ENCODE peak calls at places on chromosomes 4 and X, in seven cellular contexts. One of them, this sample, is unnamed. For H3K4me1, the result is how much of the 10 kb centered on the place peaks cover.

GRCh38 chr4:37685726-37686372 is 327 bp downstream of the RELL1 start:
- DNase-seq in HCT116: no peak
- DNase-seq in cardiac muscle cell: peak
- DNase-seq in tibial nerve: peak
- DNase-seq in naive thymus-derived CD4-positive, alpha-beta T cell: no peak
- DNase-seq in ovary: no peak
- DNase-seq in GM23248: peak
- DNase-seq in this sample: peak

GRCh38 chr4:86099348-86099747 is 260.5 kb downstream of the MAPK10 start:
- DNase-seq in HCT116: no peak
- DNase-seq in ovary: no peak
- DNase-seq in cardiac muscle cell: no peak
- DNase-seq in naive thymus-derived CD4-positive, alpha-beta T cell: no peak
- DNase-seq in GM23248: no peak
- DNase-seq in tibial nerve: no peak
- DNase-seq in this sample: no peak

GRCh38 chr4:45621926-45622325 is 501.9 kb downstream of the GABRG1 start:
- DNase-seq in tibial nerve: no peak
- DNase-seq in GM23248: peak
- DNase-seq in HCT116: no peak
- DNase-seq in ovary: no peak
- DNase-seq in cardiac muscle cell: no peak
- DNase-seq in naive thymus-derived CD4-positive, alpha-beta T cell: no peak
- DNase-seq in this sample: no peak

GRCh38 chr4:106738121-106738520 is 298.0 kb downstream of the DKK2 start:
- DNase-seq in ovary: no peak
- DNase-seq in cardiac muscle cell: no peak
- DNase-seq in tibial nerve: no peak
- DNase-seq in HCT116: no peak
- DNase-seq in GM23248: no peak
- DNase-seq in naive thymus-derived CD4-positive, alpha-beta T cell: no peak
- DNase-seq in this sample: no peak

GRCh38 chr4:184282251-184282713 is 64.6 kb upstream of the ENPP6 start:
- DNase-seq in cardiac muscle cell: no peak
- DNase-seq in GM23248: peak
- DNase-seq in HCT116: no peak
- DNase-seq in tibial nerve: no peak
- DNase-seq in ovary: no peak
- DNase-seq in naive thymus-derived CD4-positive, alpha-beta T cell: no peak
- DNase-seq in this sample: peak

GRCh38 chr4:151658959-151659593 is 101.7 kb downstream of the GATB start:
- DNase-seq in cardiac muscle cell: no peak
- DNase-seq in tibial nerve: no peak
- DNase-seq in HCT116: no peak
- DNase-seq in naive thymus-derived CD4-positive, alpha-beta T cell: no peak
- DNase-seq in ovary: no peak
- DNase-seq in GM23248: peak
- DNase-seq in this sample: peak

GRCh38 chr4:151358266-151358665 is 32.9 kb upstream of the SH3D19 start:
- DNase-seq in naive thymus-derived CD4-positive, alpha-beta T cell: no peak
- DNase-seq in cardiac muscle cell: no peak
- DNase-seq in tibial nerve: no peak
- DNase-seq in GM23248: no peak
- DNase-seq in ovary: no peak
- DNase-seq in HCT116: no peak
- DNase-seq in this sample: no peak

GRCh38 chr4:97910005-97910404 is 233.3 kb downstream of the STPG2 start:
- DNase-seq in GM23248: no peak
- DNase-seq in ovary: no peak
- DNase-seq in tibial nerve: no peak
- DNase-seq in cardiac muscle cell: peak
- DNase-seq in HCT116: peak
- DNase-seq in naive thymus-derived CD4-positive, alpha-beta T cell: no peak
- DNase-seq in this sample: no peak

DNA sequence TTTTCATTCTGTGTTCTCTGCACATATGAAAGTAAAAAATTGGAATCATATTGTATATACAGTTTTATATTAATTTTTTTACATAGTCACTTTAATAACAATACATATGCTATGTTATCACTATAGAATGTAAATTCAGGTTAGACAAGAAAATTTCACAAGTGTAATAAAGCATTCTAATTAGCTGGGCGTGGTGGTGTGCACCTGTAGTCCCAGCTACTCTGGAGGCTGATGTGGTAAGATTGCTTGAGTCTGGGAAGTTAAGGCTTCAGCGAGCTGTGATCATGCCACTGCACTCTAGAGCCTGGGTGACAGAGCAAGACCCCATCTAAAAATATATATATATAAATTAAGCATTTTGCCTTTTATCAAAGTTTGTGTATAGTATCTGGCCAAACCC is 95.7 kb downstream of the ANXA3 start:
- DNase-seq in cardiac muscle cell: no peak
- DNase-seq in ovary: no peak
- DNase-seq in HCT116: no peak
- DNase-seq in naive thymus-derived CD4-positive, alpha-beta T cell: no peak
- DNase-seq in tibial nerve: no peak
- DNase-seq in GM23248: no peak
- DNase-seq in this sample: no peak
- H3K4me1 ChIP-seq in cardiac muscle cell: under half
- H3K4me1 ChIP-seq in ovary: under half
- H3K4me1 ChIP-seq in HCT116: under half
- H3K4me1 ChIP-seq in naive thymus-derived CD4-positive, alpha-beta T cell: under half
- H3K4me1 ChIP-seq in tibial nerve: under half
- H3K4me1 ChIP-seq in GM23248: half or more
- H3K4me1 ChIP-seq in this sample: under half

GRCh38 chr4:10020871-10021676 is at the start of gene SLC2A9:
- DNase-seq in HCT116: no peak
- DNase-seq in tibial nerve: no peak
- DNase-seq in GM23248: peak
- DNase-seq in cardiac muscle cell: no peak
- DNase-seq in ovary: no peak
- DNase-seq in naive thymus-derived CD4-positive, alpha-beta T cell: no peak
- DNase-seq in this sample: no peak

GRCh38 chr4:10017037-10017893 is 4.0 kb downstream of the SLC2A9 start:
- DNase-seq in naive thymus-derived CD4-positive, alpha-beta T cell: no peak
- DNase-seq in cardiac muscle cell: no peak
- DNase-seq in GM23248: no peak
- DNase-seq in tibial nerve: no peak
- DNase-seq in HCT116: no peak
- DNase-seq in ovary: no peak
- DNase-seq in this sample: no peak

GRCh38 chr4:10019521-10020051 is 1.7 kb downstream of the SLC2A9 start:
- DNase-seq in tibial nerve: no peak
- DNase-seq in ovary: peak
- DNase-seq in cardiac muscle cell: no peak
- DNase-seq in naive thymus-derived CD4-positive, alpha-beta T cell: no peak
- DNase-seq in HCT116: no peak
- DNase-seq in GM23248: no peak
- DNase-seq in this sample: no peak

GRCh38 chr4:10020106-10020505 is 1.2 kb downstream of the SLC2A9 start:
- DNase-seq in ovary: no peak
- DNase-seq in GM23248: no peak
- DNase-seq in tibial nerve: no peak
- DNase-seq in HCT116: no peak
- DNase-seq in cardiac muscle cell: no peak
- DNase-seq in naive thymus-derived CD4-positive, alpha-beta T cell: no peak
- DNase-seq in this sample: no peak

DNA sequence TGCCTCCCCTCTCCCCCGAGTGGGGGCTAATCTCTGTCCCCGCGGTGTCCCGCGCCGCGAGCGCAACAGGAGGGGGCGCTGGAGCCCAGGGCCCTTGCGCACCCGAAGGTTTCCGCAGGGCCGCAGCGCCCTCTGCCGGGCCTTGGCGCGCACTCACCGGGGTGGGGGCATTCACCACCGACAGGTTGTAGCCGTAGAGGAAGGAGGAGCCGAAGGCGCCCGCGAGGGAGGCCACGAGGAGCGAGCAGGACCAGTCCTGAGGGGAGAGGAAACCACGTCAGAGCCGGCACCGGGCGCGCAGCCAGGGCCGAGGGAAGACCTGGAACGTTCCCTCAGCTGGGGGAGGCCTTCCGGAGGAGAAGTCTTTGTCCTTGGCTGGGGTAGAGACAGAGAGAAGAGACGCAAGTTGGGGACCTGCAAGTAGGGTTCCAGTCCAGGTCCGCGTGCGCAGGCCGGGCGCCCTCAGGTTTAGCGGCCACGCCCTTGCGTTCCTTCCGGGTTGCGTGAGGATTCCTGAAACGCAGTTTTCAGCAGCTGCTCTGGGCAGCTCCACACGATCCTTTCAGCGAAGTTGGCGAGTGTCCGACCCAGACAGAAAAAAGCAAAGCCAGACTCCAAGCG is 2.4 kb downstream of the SLC2A9 start:
- DNase-seq in GM23248: peak
- DNase-seq in cardiac muscle cell: peak
- DNase-seq in naive thymus-derived CD4-positive, alpha-beta T cell: peak
- DNase-seq in tibial nerve: peak
- DNase-seq in ovary: peak
- DNase-seq in HCT116: peak
- DNase-seq in this sample: peak
- H3K4me1 ChIP-seq in GM23248: under half
- H3K4me1 ChIP-seq in cardiac muscle cell: under half
- H3K4me1 ChIP-seq in naive thymus-derived CD4-positive, alpha-beta T cell: under half
- H3K4me1 ChIP-seq in tibial nerve: under half
- H3K4me1 ChIP-seq in ovary: under half
- H3K4me1 ChIP-seq in HCT116: under half
- H3K4me1 ChIP-seq in this sample: under half

GRCh38 chrX:369563-370101 is 17.1 kb downstream of the PPP2R3B start:
- DNase-seq in tibial nerve: no peak
- DNase-seq in GM23248: no peak
- DNase-seq in HCT116: no peak
- DNase-seq in naive thymus-derived CD4-positive, alpha-beta T cell: no peak
- DNase-seq in cardiac muscle cell: peak
- DNase-seq in ovary: no peak
- DNase-seq in this sample: no peak

GRCh38 chrX:371907-372306 is 14.8 kb downstream of the PPP2R3B start:
- DNase-seq in GM23248: no peak
- DNase-seq in cardiac muscle cell: no peak
- DNase-seq in ovary: no peak
- DNase-seq in naive thymus-derived CD4-positive, alpha-beta T cell: no peak
- DNase-seq in tibial nerve: no peak
- DNase-seq in HCT116: no peak
- DNase-seq in this sample: no peak

GRCh38 chrX:370244-370962 is 16.3 kb downstream of the PPP2R3B start:
- DNase-seq in ovary: no peak
- DNase-seq in naive thymus-derived CD4-positive, alpha-beta T cell: no peak
- DNase-seq in HCT116: no peak
- DNase-seq in tibial nerve: no peak
- DNase-seq in GM23248: no peak
- DNase-seq in cardiac muscle cell: no peak
- DNase-seq in this sample: no peak

GRCh38 chrX:372856-373640 is 13.7 kb downstream of the PPP2R3B start:
- DNase-seq in ovary: no peak
- DNase-seq in HCT116: no peak
- DNase-seq in GM23248: peak
- DNase-seq in tibial nerve: no peak
- DNase-seq in naive thymus-derived CD4-positive, alpha-beta T cell: no peak
- DNase-seq in cardiac muscle cell: peak
- DNase-seq in this sample: no peak

GRCh38 chrX:370963-371745 is 15.6 kb downstream of the PPP2R3B start:
- DNase-seq in HCT116: no peak
- DNase-seq in cardiac muscle cell: no peak
- DNase-seq in ovary: no peak
- DNase-seq in naive thymus-derived CD4-positive, alpha-beta T cell: no peak
- DNase-seq in tibial nerve: no peak
- DNase-seq in GM23248: no peak
- DNase-seq in this sample: no peak
- H3K4me1 ChIP-seq in HCT116: under half
- H3K4me1 ChIP-seq in cardiac muscle cell: half or more
- H3K4me1 ChIP-seq in ovary: under half
- H3K4me1 ChIP-seq in naive thymus-derived CD4-positive, alpha-beta T cell: under half
- H3K4me1 ChIP-seq in tibial nerve: under half
- H3K4me1 ChIP-seq in GM23248: under half
- H3K4me1 ChIP-seq in this sample: under half

DNA sequence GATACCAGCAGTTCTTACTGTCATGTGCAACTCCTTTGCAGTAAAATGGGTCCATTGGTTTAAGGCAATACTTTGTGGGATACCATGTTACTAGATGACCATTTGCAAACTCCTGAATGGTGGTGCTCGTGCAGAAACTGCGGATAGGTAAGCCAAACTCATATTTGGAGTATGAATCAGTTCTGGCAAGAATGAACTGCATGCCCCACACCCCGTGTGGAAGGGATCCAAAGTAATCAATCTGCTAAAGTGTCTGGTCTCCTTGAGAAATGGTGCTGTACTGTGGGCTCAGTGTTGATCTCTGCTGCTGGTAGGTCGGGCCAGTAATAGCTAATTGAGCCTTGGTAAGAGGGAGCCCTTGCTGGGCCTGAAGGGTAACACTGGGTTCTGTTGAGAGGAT is 4.2 kb upstream of the TAB3 start:
- DNase-seq in tibial nerve: no peak
- DNase-seq in GM23248: no peak
- DNase-seq in naive thymus-derived CD4-positive, alpha-beta T cell: no peak
- DNase-seq in ovary: no peak
- DNase-seq in cardiac muscle cell: no peak
- DNase-seq in HCT116: no peak
- DNase-seq in this sample: no peak
- H3K4me1 ChIP-seq in tibial nerve: under half
- H3K4me1 ChIP-seq in GM23248: under half
- H3K4me1 ChIP-seq in naive thymus-derived CD4-positive, alpha-beta T cell: under half
- H3K4me1 ChIP-seq in ovary: under half
- H3K4me1 ChIP-seq in cardiac muscle cell: under half
- H3K4me1 ChIP-seq in HCT116: under half
- H3K4me1 ChIP-seq in this sample: under half

DNA sequence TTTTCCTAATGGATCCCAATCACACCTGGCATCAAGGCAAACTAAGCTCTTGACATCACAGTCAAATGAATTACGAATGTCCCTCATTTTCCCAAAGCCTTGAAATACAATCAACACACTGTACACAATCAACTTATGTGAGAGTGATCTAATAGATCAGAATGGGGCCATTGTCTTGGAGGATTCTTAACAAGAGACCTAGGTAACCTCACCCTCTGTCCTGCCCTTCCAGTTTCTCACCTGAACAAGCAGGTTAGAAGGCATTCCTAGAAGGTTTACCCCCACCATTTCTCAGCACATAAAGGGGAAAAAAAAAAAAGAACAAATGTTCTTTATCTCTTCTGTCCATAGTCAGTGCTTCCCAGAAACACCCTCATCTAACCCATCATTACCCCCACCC is 6.3 kb downstream of the SLC39A8 start:
- DNase-seq in tibial nerve: no peak
- DNase-seq in naive thymus-derived CD4-positive, alpha-beta T cell: no peak
- DNase-seq in HCT116: no peak
- DNase-seq in cardiac muscle cell: no peak
- DNase-seq in ovary: no peak
- DNase-seq in GM23248: no peak
- DNase-seq in this sample: no peak
- H3K4me1 ChIP-seq in tibial nerve: under half
- H3K4me1 ChIP-seq in naive thymus-derived CD4-positive, alpha-beta T cell: under half
- H3K4me1 ChIP-seq in HCT116: under half
- H3K4me1 ChIP-seq in cardiac muscle cell: under half
- H3K4me1 ChIP-seq in ovary: under half
- H3K4me1 ChIP-seq in GM23248: under half
- H3K4me1 ChIP-seq in this sample: under half

GRCh38 chrX:23511783-23512182 is 155.5 kb upstream of the PRDX4 start:
- DNase-seq in HCT116: no peak
- DNase-seq in GM23248: no peak
- DNase-seq in naive thymus-derived CD4-positive, alpha-beta T cell: no peak
- DNase-seq in tibial nerve: no peak
- DNase-seq in ovary: no peak
- DNase-seq in cardiac muscle cell: no peak
- DNase-seq in this sample: no peak
- H3K4me1 ChIP-seq in HCT116: under half
- H3K4me1 ChIP-seq in GM23248: under half
- H3K4me1 ChIP-seq in naive thymus-derived CD4-positive, alpha-beta T cell: under half
- H3K4me1 ChIP-seq in tibial nerve: under half
- H3K4me1 ChIP-seq in ovary: under half
- H3K4me1 ChIP-seq in cardiac muscle cell: under half
- H3K4me1 ChIP-seq in this sample: under half

This sample was measured in lung.